ENCODE peak calls at places on chromosomes 7 and 10, in four cellular contexts. A, G, I and K are unnamed samples.

GRCh38 chr10:70827358-70827757 is 11.6 kb downstream of the SGPL1 start:
- DNase-seq in G (no peak), I (peak), A (no peak), K (no peak)

GRCh38 chr10:96902762-96903358 is 70.8 kb downstream of the LCOR start:
- DNase-seq in I (no peak), A (no peak), G (no peak), K (no peak)

GRCh38 chr7:130884437-130885417 is 150.7 kb upstream of the KLF14 start:
- DNase-seq in A (no peak), I (no peak), G (no peak), K (no peak)

GRCh38 chr7:132604090-132604489 is 27.8 kb upstream of the PLXNA4 start:
- DNase-seq in I (no peak), G (no peak), A (no peak), K (no peak)

GRCh38 chr10:121823993-121824463 is 103.8 kb downstream of the ATE1 start:
- DNase-seq in A (no peak), I (peak), G (no peak), K (peak)

GRCh38 chr10:122280156-122280555 is 9.1 kb downstream of the BTBD16 start:
- DNase-seq in I (no peak), A (no peak), G (no peak), K (no peak)

GRCh38 chr10:19347592-19347991 is 299.0 kb downstream of the MALRD1 start:
- DNase-seq in G (no peak), A (no peak), I (no peak), K (no peak)

GRCh38 chr7:4168556-4168955 is 513.5 kb upstream of the FOXK1 start:
- DNase-seq in G (no peak), A (no peak), I (no peak), K (no peak)

GRCh38 chr10:79266092-79266491 is 81.2 kb upstream of the PPIF start:
- DNase-seq in A (no peak), I (no peak), G (no peak), K (no peak)

DNA sequence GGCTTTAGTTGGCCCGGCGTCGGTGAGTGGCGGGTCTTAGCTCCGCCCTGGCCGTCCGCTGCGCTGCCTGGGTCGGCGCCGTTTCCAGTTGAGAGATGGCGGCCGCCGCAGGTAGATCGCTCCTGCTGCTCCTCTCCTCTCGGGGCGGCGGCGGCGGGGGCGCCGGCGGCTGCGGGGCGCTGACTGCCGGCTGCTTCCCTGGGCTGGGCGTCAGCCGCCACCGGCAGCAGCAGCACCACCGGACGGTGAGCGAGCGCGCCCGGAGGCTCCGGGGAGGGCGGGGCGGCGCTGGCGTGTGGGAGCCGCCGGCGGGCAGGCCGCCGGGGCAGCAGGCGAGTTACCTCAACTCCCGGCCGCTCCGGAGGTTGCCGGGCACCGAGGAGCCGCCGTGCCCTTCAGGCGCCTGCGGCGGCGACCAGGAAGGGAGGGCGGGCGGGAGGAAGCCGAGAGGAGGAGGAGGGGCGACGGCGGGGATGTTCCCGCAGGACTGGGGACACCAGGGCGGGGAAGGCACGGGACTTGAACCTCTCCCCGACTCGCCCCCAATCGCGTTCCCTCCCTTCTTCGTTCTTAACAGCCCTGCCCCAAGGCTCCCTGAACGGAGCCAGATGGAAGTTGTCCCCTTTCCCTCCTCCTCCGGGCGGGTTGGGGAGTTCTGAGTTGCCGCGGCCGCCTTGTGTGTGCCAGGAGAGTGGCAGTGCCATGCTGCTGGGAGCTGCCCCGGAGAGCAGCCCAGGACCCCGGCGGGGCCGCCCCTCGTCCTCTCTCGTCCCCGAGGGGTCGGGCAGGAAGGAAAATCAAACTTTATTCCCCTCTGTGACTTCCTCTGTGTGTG is at the start of gene MCU:
- DNase-seq in G (peak), A (peak), I (peak), K (peak)
- TF ChIP-seq POLR2A in G (no peak), A (peak), I (peak), K (peak)

GRCh38 chr10:5147255-5147980 is 37.5 kb downstream of the AKR1C8 start:
- DNase-seq in G (no peak), A (no peak), I (no peak), K (no peak)
- TF ChIP-seq POLR2A in G (no peak), A (no peak), I (no peak), K (no peak)

DNA sequence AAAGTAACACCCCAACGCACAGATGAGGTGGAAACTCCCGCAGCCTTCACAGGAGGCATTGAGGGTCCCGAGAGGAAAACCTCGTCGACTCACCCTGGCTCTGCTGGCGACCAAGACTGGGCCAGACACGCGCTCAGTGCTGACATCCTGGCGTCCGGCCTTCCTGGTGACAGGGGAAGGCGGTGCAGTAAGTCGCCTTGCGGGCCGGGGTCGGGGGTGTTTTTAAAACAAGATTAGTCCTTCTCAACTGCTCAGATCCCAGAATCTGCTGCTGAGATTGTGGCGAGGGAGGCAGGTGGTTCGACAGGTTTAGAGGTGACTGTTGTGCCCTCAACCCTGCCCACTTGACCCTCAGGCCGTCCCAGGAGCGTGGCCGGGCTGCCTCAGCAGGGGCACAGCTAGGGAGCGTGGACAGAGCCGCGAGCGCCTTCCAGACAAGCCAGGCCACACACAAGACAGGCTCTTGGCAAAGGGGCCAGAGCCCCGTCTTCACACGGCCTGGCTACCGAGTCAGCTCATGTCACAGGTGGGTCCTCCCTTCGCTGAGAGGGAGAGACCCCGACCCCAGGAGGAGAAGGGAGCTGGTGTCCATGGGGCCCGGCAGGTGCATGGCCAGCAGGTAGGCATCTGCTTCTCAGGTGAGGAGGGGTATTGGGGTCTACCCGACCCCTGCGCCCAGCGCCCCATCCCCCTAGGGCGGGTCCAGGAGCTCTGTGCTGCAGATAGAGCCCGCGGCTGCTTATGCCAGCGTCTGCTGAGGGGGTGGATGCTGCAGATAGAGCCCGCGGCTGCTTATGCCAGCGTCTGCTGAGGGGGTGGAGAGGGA is 81.6 kb downstream of the DNAJB6 start:
- DNase-seq in A (no peak), I (no peak), G (no peak), K (no peak)
- TF ChIP-seq POLR2A in A (no peak), I (no peak), G (no peak), K (no peak)

DNA sequence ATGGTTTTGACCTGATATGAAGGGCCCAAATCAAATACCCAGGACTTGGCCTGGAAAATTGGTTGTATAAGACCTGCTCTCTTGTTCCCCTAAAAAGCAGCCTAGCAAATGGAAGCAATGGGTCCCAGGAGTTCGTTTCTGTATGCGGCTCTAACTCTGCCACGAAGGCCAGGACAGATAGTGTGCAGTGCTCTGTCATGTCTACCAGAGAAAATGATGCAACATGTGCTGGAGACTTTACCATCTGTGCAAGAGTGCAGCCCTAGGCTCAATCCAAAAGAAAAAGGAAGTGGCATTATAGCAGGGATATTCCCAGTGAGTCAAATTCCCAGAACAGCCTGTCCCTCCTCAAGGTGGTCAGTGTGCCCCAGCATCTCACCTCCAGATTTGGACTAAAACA is 311.4 kb downstream of the RNLS start:
- DNase-seq in G (no peak), A (no peak), I (peak), K (no peak)
- TF ChIP-seq POLR2A in G (no peak), A (no peak), I (no peak), K (no peak)

GRCh38 chr10:44569193-44570091 is 184.5 kb upstream of the CXCL12 start:
- DNase-seq in G (peak), I (peak), A (no peak), K (no peak)
- TF ChIP-seq POLR2A in G (no peak), I (no peak), A (no peak), K (peak)

DNA sequence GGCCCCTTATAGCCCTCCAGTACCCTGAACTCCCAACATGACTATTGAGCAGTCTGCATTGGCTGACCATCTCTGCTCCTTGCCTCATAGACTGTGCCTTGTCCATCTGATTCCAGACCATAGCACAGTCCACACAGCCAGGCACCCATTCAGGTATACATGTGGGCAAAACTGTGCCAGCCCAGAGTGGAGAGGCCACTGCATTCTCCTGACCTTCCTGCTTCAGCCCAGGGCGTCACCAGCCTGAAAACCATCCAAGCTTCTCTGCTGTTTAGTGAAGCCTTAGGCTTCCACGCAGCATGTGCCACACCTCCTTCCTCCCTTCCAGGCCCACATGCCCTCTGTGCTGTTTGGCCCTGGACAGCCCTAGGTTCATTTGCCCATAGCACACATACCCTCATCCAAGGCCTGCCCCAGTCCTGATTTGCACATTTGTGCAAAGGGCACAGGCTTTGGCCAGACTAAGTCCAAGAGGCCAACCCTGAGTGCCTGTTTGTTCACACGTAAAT is 10.5 kb downstream of the DDX56 start:
- DNase-seq in G (no peak), A (no peak), I (no peak), K (no peak)
- TF ChIP-seq POLR2A in G (no peak), A (no peak), I (no peak), K (no peak)

GRCh38 chr10:29623797-29624196 is 11.0 kb downstream of the SVIL start:
- DNase-seq in I (no peak), A (no peak), G (no peak), K (peak)
- TF ChIP-seq POLR2A in I (no peak), A (no peak), G (no peak), K (no peak)